ENCODE peak calls at places on chromosomes 5 and 9, in four cellular contexts. N is SK-N-SH, Z is HL-60, J is H1. L is an unnamed sample.

GRCh38 chr5:169139381-169140125 is 161.4 kb downstream of the SLIT3 start:
- DNase-seq in Z (no peak), N (no peak), J (no peak), L (no peak)

GRCh38 chr5:142779163-142779562 is 9.0 kb downstream of the ARHGAP26 start:
- DNase-seq in N (peak), Z (no peak), J (no peak), L (no peak)

GRCh38 chr9:98989036-98990000 is 45.6 kb downstream of the COL15A1 start:
- DNase-seq in J (no peak), Z (peak), N (no peak), L (peak)

GRCh38 chr5:157371655-157372471 is 88.2 kb upstream of the NIPAL4 start:
- DNase-seq in J (no peak), Z (no peak), N (no peak), L (no peak)

GRCh38 chr9:32394381-32395049 is 10.1 kb downstream of the ACO1 start:
- DNase-seq in J (no peak), N (no peak), Z (no peak), L (no peak)

GRCh38 chr5:175878544-175879438 is 7.4 kb downstream of the CPLX2 start:
- DNase-seq in N (no peak), Z (no peak), J (peak), L (no peak)

GRCh38 chr5:20575515-20575914 is 587.5 kb upstream of the CDH18 start:
- DNase-seq in J (no peak), N (no peak), Z (no peak), L (no peak)

GRCh38 chr5:115579216-115579615 is 23.1 kb downstream of the TICAM2 start:
- DNase-seq in Z (no peak), J (no peak), N (no peak), L (no peak)

GRCh38 chr5:1768283-1769000 is 31.2 kb downstream of the MRPL36 start:
- DNase-seq in N (no peak), J (no peak), Z (no peak), L (no peak)

GRCh38 chr9:130694205-130694604 is 625 bp downstream of the EXOSC2 start:
- DNase-seq in N (no peak), J (no peak), Z (no peak), L (no peak)

GRCh38 chr9:93032545-93032944 is 26.0 kb upstream of the SUSD3 start:
- DNase-seq in J (no peak), Z (no peak), N (no peak), L (no peak)

GRCh38 chr5:110469486-110469885 is 257.0 kb downstream of the TMEM232 start:
- DNase-seq in J (no peak), N (no peak), Z (no peak), L (no peak)

GRCh38 chr9:117268847-117269452 is 145.9 kb downstream of the ASTN2 start:
- DNase-seq in Z (no peak), J (no peak), N (no peak), L (no peak)

GRCh38 chr5:127826011-127826410 is 122.8 kb downstream of the CCDC192 start:
- DNase-seq in Z (no peak), J (no peak), N (no peak), L (no peak)

GRCh38 chr9:127721391-127721821 is 5.5 kb downstream of the TTC16 start:
- DNase-seq in J (no peak), N (no peak), Z (no peak), L (no peak)

GRCh38 chr5:134020188-134020587 is 15.4 kb upstream of the VDAC1 start:
- DNase-seq in J (no peak), N (no peak), Z (no peak), L (no peak)

GRCh38 chr9:93944011-93944410 is 11.1 kb downstream of the BARX1 start:
- DNase-seq in N (no peak), J (no peak), Z (no peak), L (no peak)

GRCh38 chr5:127884416-127884815 is 181.2 kb downstream of the CCDC192 start:
- DNase-seq in J (no peak), N (no peak), Z (no peak), L (no peak)

GRCh38 chr5:16574789-16575785 is 41.7 kb downstream of the RETREG1 start:
- DNase-seq in J (no peak), N (no peak), Z (no peak), L (no peak)

GRCh38 chr5:153516503-153516902 is 26.0 kb downstream of the GRIA1 start:
- DNase-seq in J (no peak), N (no peak), Z (no peak), L (no peak)

GRCh38 chr5:107032629-107033028 is 638.1 kb downstream of the EFNA5 start:
- DNase-seq in J (no peak), N (no peak), Z (no peak), L (no peak)

GRCh38 chr9:95167998-95168397 is 149.5 kb downstream of the FANCC start:
- DNase-seq in N (peak), Z (peak), J (peak), L (no peak)

GRCh38 chr5:17241635-17242034 is 24.2 kb downstream of the BASP1 start:
- DNase-seq in Z (no peak), J (peak), N (no peak), L (no peak)

GRCh38 chr9:109320734-109321448 is at the start of gene EPB41L4B:
- DNase-seq in N (peak), J (peak), Z (peak), L (peak)

GRCh38 chr5:108769352-108769751 is 21.7 kb downstream of the FER start:
- DNase-seq in N (no peak), J (no peak), Z (no peak), L (no peak)

GRCh38 chr5:171776747-171777419 is 8.7 kb upstream of the SMIM23 start:
- DNase-seq in Z (no peak), N (no peak), J (peak), L (no peak)

GRCh38 chr9:130268521-130269131 is 3.1 kb downstream of the HMCN2 start:
- DNase-seq in N (peak), J (no peak), Z (no peak), L (no peak)

GRCh38 chr5:167964529-167964928 is 326.9 kb upstream of the WWC1 start:
- DNase-seq in N (peak), J (no peak), Z (no peak), L (no peak)

GRCh38 chr9:17003576-17004240 is 131.1 kb upstream of the CNTLN start:
- DNase-seq in N (no peak), J (no peak), Z (no peak), L (no peak)

GRCh38 chr5:36066540-36067210 is at the start of gene UGT3A2:
- DNase-seq in Z (no peak), J (peak), N (peak), L (no peak)

GRCh38 chr5:65721050-65721774 is 697 bp downstream of the SGTB start:
- DNase-seq in J (no peak), Z (no peak), N (peak), L (no peak)

GRCh38 chr5:140118294-140118936 is 4.5 kb downstream of the PURA start:
- DNase-seq in N (no peak), J (no peak), Z (no peak), L (no peak)

GRCh38 chr5:140115186-140115500 is 1.2 kb downstream of the PURA start:
- DNase-seq in J (no peak), N (no peak), Z (no peak), L (no peak)

GRCh38 chr5:140117523-140117922 is 3.6 kb downstream of the PURA start:
- DNase-seq in Z (no peak), N (no peak), J (no peak), L (no peak)

GRCh38 chr5:140114341-140115185 is 654 bp downstream of the PURA start:
- DNase-seq in N (peak), Z (no peak), J (peak), L (no peak)

DNA sequence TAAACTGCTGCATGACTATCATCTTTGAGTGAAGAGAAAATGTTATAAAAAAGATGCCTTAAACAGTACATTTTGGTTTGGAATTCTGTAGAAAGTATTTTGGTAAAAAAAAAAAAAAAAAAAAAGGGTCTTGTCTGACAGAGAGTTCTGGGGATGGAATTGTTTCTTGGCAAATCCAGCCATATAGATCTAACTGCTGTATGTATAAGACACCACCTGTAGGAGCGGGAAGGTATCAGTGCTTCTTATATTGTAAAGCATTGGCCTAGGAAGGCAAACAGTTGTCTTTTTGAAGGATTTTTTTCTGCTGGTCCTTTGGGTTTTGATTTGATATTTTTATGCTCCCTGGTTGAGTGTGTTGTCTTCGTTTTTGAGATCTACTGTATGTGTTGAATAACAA is 2.8 kb downstream of the PURA start:
- DNase-seq in J (no peak), Z (no peak), N (no peak), L (no peak)
- TF ChIP-seq CTCF in J (no peak), Z (no peak), N (peak), L (no peak)

GRCh38 chr5:174532453-174533126 is 191.8 kb upstream of the MSX2 start:
- DNase-seq in N (peak), Z (peak), J (peak), L (no peak)

GRCh38 chr5:174533771-174534221 is 190.6 kb upstream of the MSX2 start:
- DNase-seq in N (no peak), Z (peak), J (no peak), L (no peak)

GRCh38 chr5:174529925-174530681 is 194.3 kb upstream of the MSX2 start:
- DNase-seq in Z (no peak), J (no peak), N (no peak), L (no peak)

GRCh38 chr5:174533127-174533453 is 191.3 kb upstream of the MSX2 start:
- DNase-seq in N (no peak), J (no peak), Z (no peak), L (no peak)

GRCh38 chr5:174531782-174532191 is 192.6 kb upstream of the MSX2 start:
- DNase-seq in J (no peak), N (no peak), Z (no peak), L (no peak)
- TF ChIP-seq GABPA in J (no peak), N (no peak), Z (no peak), L (no peak)

DNA sequence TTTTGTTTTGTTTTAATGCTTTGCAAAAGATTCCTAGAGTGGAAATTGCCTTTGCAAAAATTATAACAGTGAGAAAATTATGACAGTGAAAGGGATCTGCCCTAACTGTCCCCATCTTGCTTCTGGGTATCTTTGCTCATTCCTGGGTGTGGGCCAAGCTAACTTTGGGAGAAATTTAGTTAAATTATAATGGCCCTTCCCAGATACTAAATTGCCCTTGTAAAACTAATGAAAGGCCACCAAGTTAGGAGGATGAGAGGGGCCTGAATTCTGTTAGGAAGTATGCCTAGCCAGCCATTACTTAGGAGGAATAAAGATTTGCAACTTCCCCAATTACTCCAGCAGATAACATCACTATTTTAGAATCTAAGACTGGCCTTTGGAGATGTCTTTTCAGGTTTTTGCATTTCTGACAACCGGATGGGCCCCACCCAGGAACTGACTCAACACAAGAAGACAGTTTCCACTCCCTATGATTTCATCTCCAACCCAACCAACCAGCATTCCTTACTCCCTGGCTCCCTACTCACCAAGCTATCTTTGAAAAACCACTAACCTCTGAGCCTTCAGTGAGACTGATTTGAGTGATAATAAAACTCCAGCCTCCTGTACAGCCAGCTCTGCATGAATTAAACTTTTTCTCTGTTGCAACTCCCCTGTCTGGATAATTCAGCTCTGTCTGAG is 7.1 kb upstream of the IL12B start:
- DNase-seq in N (no peak), J (no peak), Z (peak), L (no peak)
- TF ChIP-seq CTCF in N (no peak), J (no peak), Z (no peak), L (no peak)

DNA sequence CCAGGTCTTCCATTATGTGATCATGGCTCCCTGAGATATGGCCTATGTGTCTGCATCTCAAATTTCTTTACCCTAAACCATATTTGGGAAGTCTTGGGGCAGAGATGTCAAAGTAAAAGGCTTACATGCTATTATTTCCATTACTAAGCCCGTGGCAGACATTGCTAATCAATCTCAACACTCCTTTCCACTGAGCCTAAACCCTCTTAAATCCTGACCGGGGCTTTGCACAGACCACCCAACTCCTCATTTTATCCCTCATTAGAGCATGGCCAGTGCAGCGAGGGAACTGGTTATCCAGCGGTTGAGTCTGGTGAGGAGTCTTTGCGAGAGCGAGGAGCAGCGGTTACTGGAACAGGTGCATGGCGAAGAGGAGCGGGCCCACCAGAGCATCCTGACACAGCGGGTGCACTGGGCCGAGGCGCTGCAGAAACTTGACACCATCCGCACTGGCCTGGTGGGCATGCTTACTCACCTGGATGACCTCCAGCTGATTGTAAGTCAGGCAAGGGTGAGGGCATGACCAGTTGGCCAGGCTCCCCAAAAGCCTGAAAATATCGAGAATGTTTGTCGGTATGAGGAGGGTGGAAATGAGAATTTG is 11.0 kb downstream of the BSPRY start:
- DNase-seq in J (no peak), Z (no peak), N (no peak), L (no peak)
- TF ChIP-seq GABPA in J (no peak), Z (no peak), N (no peak), L (no peak)

GRCh38 chr5:150036513-150036912 is 36.0 kb downstream of the HMGXB3 start:
- DNase-seq in Z (no peak), J (no peak), N (no peak), L (no peak)
- TF ChIP-seq CTCF in Z (no peak), J (no peak), N (no peak), L (no peak)

GRCh38 chr9:83992407-83992806 is 11.8 kb downstream of the RMI1 start:
- DNase-seq in N (no peak), Z (no peak), J (no peak), L (no peak)
- TF ChIP-seq GABPA in N (no peak), Z (no peak), J (no peak), L (no peak)

GRCh38 chr5:150440948-150441812 is 8.4 kb downstream of the RPS14 start:
- DNase-seq in Z (no peak), J (no peak), N (no peak), L (no peak)

GRCh38 chr5:150436141-150436680 is 13.3 kb downstream of the RPS14 start:
- DNase-seq in J (peak), N (peak), Z (peak), L (peak)

GRCh38 chr5:150442699-150443080 is 6.8 kb downstream of the RPS14 start:
- DNase-seq in J (no peak), Z (no peak), N (no peak), L (no peak)

GRCh38 chr5:150441813-150442698 is 7.5 kb downstream of the RPS14 start:
- DNase-seq in N (no peak), J (peak), Z (no peak), L (no peak)

GRCh38 chr5:150438873-150439546 is 10.5 kb downstream of the RPS14 start:
- DNase-seq in Z (no peak), J (peak), N (peak), L (no peak)
- TF ChIP-seq CTCF in Z (peak), J (peak), N (peak), L (peak)

DNA sequence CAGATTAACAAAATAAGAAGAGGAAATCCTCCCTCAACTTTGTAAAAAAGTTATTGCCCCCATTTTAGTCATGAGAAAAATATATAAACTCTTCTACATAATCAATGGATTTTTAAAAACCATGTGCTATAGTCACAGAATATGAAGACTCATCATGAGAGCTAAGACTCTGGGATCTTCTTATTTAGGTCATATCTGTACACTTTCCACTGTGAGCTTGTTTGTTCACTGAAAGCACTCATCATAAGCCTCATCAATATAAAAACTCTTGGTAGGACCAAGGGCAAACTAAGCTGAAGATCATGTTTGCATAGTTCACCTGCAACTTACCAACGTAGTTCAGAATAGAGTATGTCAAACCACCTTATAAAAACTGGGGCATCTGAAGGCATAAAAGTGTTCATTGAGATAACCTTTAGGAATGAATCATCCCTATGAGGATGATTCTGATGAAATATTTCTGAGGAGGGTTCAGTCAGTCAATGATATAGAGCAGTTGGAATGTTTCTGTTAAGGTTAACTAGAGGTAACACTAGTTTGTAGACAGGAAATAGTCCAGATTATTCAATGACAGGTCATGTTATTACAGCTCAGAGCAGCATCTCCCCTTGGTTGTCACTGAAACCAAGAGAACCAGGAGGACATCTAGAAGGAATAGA is 289.9 kb upstream of the SMC2 start:
- DNase-seq in N (no peak), J (no peak), Z (no peak), L (no peak)
- TF ChIP-seq GABPA in N (no peak), J (no peak), Z (no peak), L (no peak)

GRCh38 chr5:118698774-118699173 is 289.6 kb downstream of the DTWD2 start:
- DNase-seq in J (no peak), Z (no peak), N (no peak), L (no peak)

GRCh38 chr5:118687671-118688621 is 300.4 kb downstream of the DTWD2 start:
- DNase-seq in N (no peak), J (no peak), Z (no peak), L (no peak)

GRCh38 chr5:118687085-118687484 is 301.3 kb downstream of the DTWD2 start:
- DNase-seq in Z (no peak), J (no peak), N (no peak), L (no peak)

GRCh38 chr5:118692811-118693342 is 295.5 kb downstream of the DTWD2 start:
- DNase-seq in J (no peak), N (peak), Z (no peak), L (no peak)
- TF ChIP-seq CTCF in J (no peak), N (no peak), Z (no peak), L (no peak)

DNA sequence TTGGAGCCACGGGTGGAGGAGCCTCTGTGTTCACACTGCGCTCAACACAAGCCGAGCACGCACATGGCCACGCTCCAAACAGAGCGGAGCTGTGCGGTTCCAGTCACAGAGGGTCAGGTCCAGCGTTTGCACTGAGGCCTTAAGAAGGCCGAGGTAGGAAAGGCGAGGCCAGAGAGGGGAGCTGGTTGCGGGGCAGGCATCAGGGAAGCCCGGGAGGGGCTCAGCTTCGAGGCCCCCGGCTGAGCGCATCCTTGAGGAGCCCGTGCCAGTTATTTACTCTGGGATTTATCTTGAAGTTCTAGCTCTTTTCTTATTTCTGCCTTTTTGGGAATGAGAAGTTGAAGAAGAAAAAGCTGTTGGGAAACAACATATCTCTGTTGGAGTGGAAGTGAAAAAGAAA is 140.8 kb downstream of the IRX1 start:
- DNase-seq in Z (no peak), N (no peak), J (no peak), L (no peak)
- TF ChIP-seq GABPA in Z (no peak), N (no peak), J (no peak), L (no peak)

L was measured in GM12878.